ENCODE peak calls at places on chromosomes 11 and 22, in five cellular contexts. One of them, this sample, is unnamed.

GRCh38 chr22:45263790-45264269 is 20.9 kb upstream of the UPK3A start:
- DNase-seq in mesenchymal stem cell: peak
- DNase-seq in dorsolateral prefrontal cortex: peak
- DNase-seq in body of pancreas: peak
- DNase-seq in naive thymus-derived CD4-positive, alpha-beta T cell: no peak
- DNase-seq in this sample: peak

GRCh38 chr11:104735013-104735412 is 163.2 kb downstream of the CASP12 start:
- DNase-seq in mesenchymal stem cell: no peak
- DNase-seq in dorsolateral prefrontal cortex: no peak
- DNase-seq in body of pancreas: no peak
- DNase-seq in naive thymus-derived CD4-positive, alpha-beta T cell: no peak
- DNase-seq in this sample: no peak

GRCh38 chr11:36730761-36731160 is 132.7 kb upstream of the RAG2 start:
- DNase-seq in mesenchymal stem cell: no peak
- DNase-seq in dorsolateral prefrontal cortex: no peak
- DNase-seq in body of pancreas: no peak
- DNase-seq in naive thymus-derived CD4-positive, alpha-beta T cell: no peak
- DNase-seq in this sample: no peak

GRCh38 chr22:39138357-39138997 is 14.0 kb downstream of the CBX7 start:
- DNase-seq in mesenchymal stem cell: no peak
- DNase-seq in dorsolateral prefrontal cortex: no peak
- DNase-seq in body of pancreas: no peak
- DNase-seq in naive thymus-derived CD4-positive, alpha-beta T cell: no peak
- DNase-seq in this sample: no peak

GRCh38 chr11:1390603-1391164 is 950 bp downstream of the BRSK2 start:
- DNase-seq in mesenchymal stem cell: peak
- DNase-seq in dorsolateral prefrontal cortex: no peak
- DNase-seq in body of pancreas: peak
- DNase-seq in naive thymus-derived CD4-positive, alpha-beta T cell: no peak
- DNase-seq in this sample: no peak

GRCh38 chr22:31953251-31953650 is 8.9 kb downstream of the YWHAH start:
- DNase-seq in mesenchymal stem cell: no peak
- DNase-seq in dorsolateral prefrontal cortex: no peak
- DNase-seq in body of pancreas: no peak
- DNase-seq in naive thymus-derived CD4-positive, alpha-beta T cell: no peak
- DNase-seq in this sample: no peak

GRCh38 chr11:110759972-110760381 is 47.7 kb upstream of the ARHGAP20 start:
- DNase-seq in mesenchymal stem cell: peak
- DNase-seq in dorsolateral prefrontal cortex: no peak
- DNase-seq in body of pancreas: no peak
- DNase-seq in naive thymus-derived CD4-positive, alpha-beta T cell: no peak
- DNase-seq in this sample: peak

GRCh38 chr11:72243173-72243566 is 806 bp downstream of the PHOX2A start:
- DNase-seq in mesenchymal stem cell: no peak
- DNase-seq in dorsolateral prefrontal cortex: no peak
- DNase-seq in body of pancreas: no peak
- DNase-seq in naive thymus-derived CD4-positive, alpha-beta T cell: no peak
- DNase-seq in this sample: no peak

GRCh38 chr11:57482782-57483569 is 22.6 kb downstream of the RTN4RL2 start:
- DNase-seq in mesenchymal stem cell: peak
- DNase-seq in dorsolateral prefrontal cortex: no peak
- DNase-seq in body of pancreas: no peak
- DNase-seq in naive thymus-derived CD4-positive, alpha-beta T cell: peak
- DNase-seq in this sample: peak

GRCh38 chr11:118109231-118109630 is 22.5 kb upstream of the SMIM35 start:
- DNase-seq in mesenchymal stem cell: no peak
- DNase-seq in dorsolateral prefrontal cortex: no peak
- DNase-seq in body of pancreas: no peak
- DNase-seq in naive thymus-derived CD4-positive, alpha-beta T cell: no peak
- DNase-seq in this sample: no peak

GRCh38 chr11:1782026-1782696 is 18.4 kb upstream of the CTSD start:
- DNase-seq in mesenchymal stem cell: no peak
- DNase-seq in dorsolateral prefrontal cortex: no peak
- DNase-seq in body of pancreas: no peak
- DNase-seq in naive thymus-derived CD4-positive, alpha-beta T cell: no peak
- DNase-seq in this sample: no peak

GRCh38 chr11:66221726-66222236 is 46.7 kb upstream of the RAB1B start:
- DNase-seq in mesenchymal stem cell: peak
- DNase-seq in dorsolateral prefrontal cortex: no peak
- DNase-seq in body of pancreas: peak
- DNase-seq in naive thymus-derived CD4-positive, alpha-beta T cell: no peak
- DNase-seq in this sample: no peak

GRCh38 chr22:33210129-33210784 is 152.1 kb upstream of the SYN3 start:
- DNase-seq in mesenchymal stem cell: peak
- DNase-seq in dorsolateral prefrontal cortex: no peak
- DNase-seq in body of pancreas: peak
- DNase-seq in naive thymus-derived CD4-positive, alpha-beta T cell: no peak
- DNase-seq in this sample: peak

GRCh38 chr11:109424893-109425292 is 2.9 kb downstream of the C11orf87 start:
- DNase-seq in mesenchymal stem cell: no peak
- DNase-seq in dorsolateral prefrontal cortex: no peak
- DNase-seq in body of pancreas: peak
- DNase-seq in naive thymus-derived CD4-positive, alpha-beta T cell: no peak
- DNase-seq in this sample: no peak

GRCh38 chr11:84829162-84829561 is 798.0 kb downstream of the DLG2 start:
- DNase-seq in mesenchymal stem cell: no peak
- DNase-seq in dorsolateral prefrontal cortex: no peak
- DNase-seq in body of pancreas: no peak
- DNase-seq in naive thymus-derived CD4-positive, alpha-beta T cell: no peak
- DNase-seq in this sample: no peak

GRCh38 chr22:40721266-40721665 is 42.0 kb downstream of the MCHR1 start:
- DNase-seq in mesenchymal stem cell: peak
- DNase-seq in dorsolateral prefrontal cortex: no peak
- DNase-seq in body of pancreas: no peak
- DNase-seq in naive thymus-derived CD4-positive, alpha-beta T cell: no peak
- DNase-seq in this sample: no peak

GRCh38 chr11:92948116-92948515 is 21.3 kb upstream of the MTNR1B start:
- DNase-seq in mesenchymal stem cell: no peak
- DNase-seq in dorsolateral prefrontal cortex: no peak
- DNase-seq in body of pancreas: peak
- DNase-seq in naive thymus-derived CD4-positive, alpha-beta T cell: no peak
- DNase-seq in this sample: no peak

GRCh38 chr11:121884601-121885000 is 231.4 kb downstream of the BLID start:
- DNase-seq in mesenchymal stem cell: no peak
- DNase-seq in dorsolateral prefrontal cortex: no peak
- DNase-seq in body of pancreas: no peak
- DNase-seq in naive thymus-derived CD4-positive, alpha-beta T cell: no peak
- DNase-seq in this sample: no peak

GRCh38 chr11:44365616-44366015 is 55.7 kb upstream of the ALX4 start:
- DNase-seq in mesenchymal stem cell: no peak
- DNase-seq in dorsolateral prefrontal cortex: no peak
- DNase-seq in body of pancreas: no peak
- DNase-seq in naive thymus-derived CD4-positive, alpha-beta T cell: no peak
- DNase-seq in this sample: no peak

GRCh38 chr11:444397-445144 is 2.8 kb upstream of the ANO9 start:
- DNase-seq in mesenchymal stem cell: peak
- DNase-seq in dorsolateral prefrontal cortex: no peak
- DNase-seq in body of pancreas: no peak
- DNase-seq in naive thymus-derived CD4-positive, alpha-beta T cell: no peak
- DNase-seq in this sample: no peak

GRCh38 chr22:42270178-42270511 is 308 bp downstream of the TCF20 start:
- DNase-seq in mesenchymal stem cell: peak
- DNase-seq in dorsolateral prefrontal cortex: no peak
- DNase-seq in body of pancreas: peak
- DNase-seq in naive thymus-derived CD4-positive, alpha-beta T cell: peak
- DNase-seq in this sample: no peak

GRCh38 chr11:69840371-69841169 is 21.4 kb upstream of the FGF3 start:
- DNase-seq in mesenchymal stem cell: no peak
- DNase-seq in dorsolateral prefrontal cortex: no peak
- DNase-seq in body of pancreas: peak
- DNase-seq in naive thymus-derived CD4-positive, alpha-beta T cell: no peak
- DNase-seq in this sample: no peak

GRCh38 chr11:117824571-117825537 is at the start of gene FXYD2:
- DNase-seq in mesenchymal stem cell: peak
- DNase-seq in dorsolateral prefrontal cortex: peak
- DNase-seq in body of pancreas: peak
- DNase-seq in naive thymus-derived CD4-positive, alpha-beta T cell: no peak
- DNase-seq in this sample: no peak

GRCh38 chr22:24427500-24428164 is at the start of gene ADORA2A:
- DNase-seq in mesenchymal stem cell: no peak
- DNase-seq in dorsolateral prefrontal cortex: no peak
- DNase-seq in body of pancreas: no peak
- DNase-seq in naive thymus-derived CD4-positive, alpha-beta T cell: peak
- DNase-seq in this sample: no peak

GRCh38 chr22:47705350-47705749 is 942.9 kb downstream of the TBC1D22A start:
- DNase-seq in mesenchymal stem cell: no peak
- DNase-seq in dorsolateral prefrontal cortex: no peak
- DNase-seq in body of pancreas: no peak
- DNase-seq in naive thymus-derived CD4-positive, alpha-beta T cell: no peak
- DNase-seq in this sample: no peak

GRCh38 chr11:94849836-94850235 is 81.7 kb downstream of the AMOTL1 start:
- DNase-seq in mesenchymal stem cell: no peak
- DNase-seq in dorsolateral prefrontal cortex: no peak
- DNase-seq in body of pancreas: no peak
- DNase-seq in naive thymus-derived CD4-positive, alpha-beta T cell: no peak
- DNase-seq in this sample: no peak

GRCh38 chr11:102589047-102589459 is 36.1 kb downstream of the MMP20 start:
- DNase-seq in mesenchymal stem cell: no peak
- DNase-seq in dorsolateral prefrontal cortex: no peak
- DNase-seq in body of pancreas: no peak
- DNase-seq in naive thymus-derived CD4-positive, alpha-beta T cell: no peak
- DNase-seq in this sample: no peak

GRCh38 chr22:23780146-23780748 is 6.5 kb upstream of the SMARCB1 start:
- DNase-seq in mesenchymal stem cell: no peak
- DNase-seq in dorsolateral prefrontal cortex: no peak
- DNase-seq in body of pancreas: no peak
- DNase-seq in naive thymus-derived CD4-positive, alpha-beta T cell: no peak
- DNase-seq in this sample: no peak

GRCh38 chr22:44578115-44578457 is 80.1 kb upstream of the RTL6 start:
- DNase-seq in mesenchymal stem cell: no peak
- DNase-seq in dorsolateral prefrontal cortex: no peak
- DNase-seq in body of pancreas: no peak
- DNase-seq in naive thymus-derived CD4-positive, alpha-beta T cell: no peak
- DNase-seq in this sample: no peak

GRCh38 chr11:60870733-60871377 is 3.5 kb downstream of the ZP1 start:
- DNase-seq in mesenchymal stem cell: no peak
- DNase-seq in dorsolateral prefrontal cortex: no peak
- DNase-seq in body of pancreas: no peak
- DNase-seq in naive thymus-derived CD4-positive, alpha-beta T cell: no peak
- DNase-seq in this sample: no peak
- H3K27ac ChIP-seq in mesenchymal stem cell: no peak
- H3K27ac ChIP-seq in dorsolateral prefrontal cortex: no peak
- H3K27ac ChIP-seq in body of pancreas: no peak
- H3K27ac ChIP-seq in naive thymus-derived CD4-positive, alpha-beta T cell: no peak
- H3K27ac ChIP-seq in this sample: no peak

GRCh38 chr11:77019976-77020591 is 14.1 kb upstream of the B3GNT6 start:
- DNase-seq in mesenchymal stem cell: peak
- DNase-seq in dorsolateral prefrontal cortex: no peak
- DNase-seq in body of pancreas: no peak
- DNase-seq in naive thymus-derived CD4-positive, alpha-beta T cell: no peak
- DNase-seq in this sample: peak
- H3K27ac ChIP-seq in mesenchymal stem cell: no peak
- H3K27ac ChIP-seq in dorsolateral prefrontal cortex: no peak
- H3K27ac ChIP-seq in body of pancreas: no peak
- H3K27ac ChIP-seq in naive thymus-derived CD4-positive, alpha-beta T cell: no peak
- H3K27ac ChIP-seq in this sample: peak

GRCh38 chr11:60947666-60948065 is 4.3 kb downstream of the SLC15A3 start:
- DNase-seq in mesenchymal stem cell: no peak
- DNase-seq in dorsolateral prefrontal cortex: no peak
- DNase-seq in body of pancreas: no peak
- DNase-seq in naive thymus-derived CD4-positive, alpha-beta T cell: no peak
- DNase-seq in this sample: no peak

GRCh38 chr11:60946601-60947265 is 5.2 kb downstream of the SLC15A3 start:
- DNase-seq in mesenchymal stem cell: no peak
- DNase-seq in dorsolateral prefrontal cortex: no peak
- DNase-seq in body of pancreas: no peak
- DNase-seq in naive thymus-derived CD4-positive, alpha-beta T cell: no peak
- DNase-seq in this sample: no peak

GRCh38 chr11:60950024-60950423 is 2.0 kb downstream of the SLC15A3 start:
- DNase-seq in mesenchymal stem cell: no peak
- DNase-seq in dorsolateral prefrontal cortex: no peak
- DNase-seq in body of pancreas: no peak
- DNase-seq in naive thymus-derived CD4-positive, alpha-beta T cell: no peak
- DNase-seq in this sample: no peak

GRCh38 chr11:60950933-60951610 is 904 bp downstream of the SLC15A3 start:
- DNase-seq in mesenchymal stem cell: peak
- DNase-seq in dorsolateral prefrontal cortex: no peak
- DNase-seq in body of pancreas: no peak
- DNase-seq in naive thymus-derived CD4-positive, alpha-beta T cell: peak
- DNase-seq in this sample: no peak

DNA sequence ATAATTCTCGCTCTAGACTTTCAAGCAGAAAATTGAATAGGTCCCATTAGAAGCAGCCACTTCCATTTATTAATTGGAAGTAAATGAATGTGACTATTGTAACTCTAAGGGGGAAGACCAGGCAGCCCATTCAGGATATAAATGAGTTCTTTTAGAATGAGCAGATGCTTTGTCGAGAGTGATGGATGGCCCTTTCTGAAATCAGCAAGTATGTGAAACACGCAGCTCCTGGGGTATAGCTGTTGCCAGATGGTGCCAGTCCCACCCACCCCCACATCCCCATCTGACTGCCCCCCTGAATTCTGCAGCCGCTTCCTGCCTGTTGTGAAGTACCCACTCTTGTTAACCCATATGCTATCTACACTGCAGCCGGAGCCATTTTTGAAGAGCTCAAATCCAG is 3.7 kb downstream of the SLC15A3 start:
- DNase-seq in mesenchymal stem cell: no peak
- DNase-seq in dorsolateral prefrontal cortex: no peak
- DNase-seq in body of pancreas: no peak
- DNase-seq in naive thymus-derived CD4-positive, alpha-beta T cell: no peak
- DNase-seq in this sample: no peak
- H3K27ac ChIP-seq in mesenchymal stem cell: no peak
- H3K27ac ChIP-seq in dorsolateral prefrontal cortex: no peak
- H3K27ac ChIP-seq in body of pancreas: no peak
- H3K27ac ChIP-seq in naive thymus-derived CD4-positive, alpha-beta T cell: no peak
- H3K27ac ChIP-seq in this sample: no peak

GRCh38 chr22:29203456-29203855 is 2.2 kb upstream of the EMID1 start:
- DNase-seq in mesenchymal stem cell: no peak
- DNase-seq in dorsolateral prefrontal cortex: no peak
- DNase-seq in body of pancreas: no peak
- DNase-seq in naive thymus-derived CD4-positive, alpha-beta T cell: no peak
- DNase-seq in this sample: no peak
- H3K27ac ChIP-seq in mesenchymal stem cell: no peak
- H3K27ac ChIP-seq in dorsolateral prefrontal cortex: no peak
- H3K27ac ChIP-seq in body of pancreas: no peak
- H3K27ac ChIP-seq in naive thymus-derived CD4-positive, alpha-beta T cell: no peak
- H3K27ac ChIP-seq in this sample: no peak